ENCODE peak calls at places on chromosomes 7 and 10, in seven cellular contexts. N is stimulated activated CD4-positive, alpha-beta T cell treated with anti-CD3 and anti-CD28 coated beads, TNF-alpha, amount 100 ng/mL, for 24 hours; C is CD8-positive, alpha-beta T cell; D is renal cortical epithelial cell; H is posterior vena cava; T is GM19239; W is left ventricle myocardium inferior. Z is an unnamed sample.

GRCh38 chr10:43419997-43420368 is 11.0 kb upstream of the HNRNPF start:
- DNase-seq in N (no peak), C (no peak), D (no peak), H (no peak), T (no peak), W (no peak), Z (no peak)

GRCh38 chr7:88069093-88069492 is 135.0 kb downstream of the ADAM22 start:
- DNase-seq in N (no peak), C (no peak), D (no peak), H (no peak), T (no peak), W (no peak), Z (no peak)

GRCh38 chr10:93440591-93441012 is 41.5 kb downstream of the MYOF start:
- DNase-seq in N (no peak), C (no peak), D (peak), H (no peak), T (no peak), W (no peak), Z (no peak)

GRCh38 chr10:103193107-103193819 is at the start of gene NT5C2:
- DNase-seq in N (peak), C (peak), D (no peak), H (peak), T (peak), W (peak), Z (peak)

GRCh38 chr7:73887762-73888161 is 26.8 kb downstream of the TMEM270 start:
- DNase-seq in N (no peak), C (no peak), D (no peak), H (no peak), T (no peak), W (no peak), Z (no peak)

GRCh38 chr7:129615018-129615417 is 3.5 kb downstream of the NRF1 start:
- DNase-seq in N (no peak), C (no peak), D (peak), H (no peak), T (no peak), W (no peak), Z (no peak)

GRCh38 chr7:88396295-88396947 is 89.7 kb upstream of the STEAP4 start:
- DNase-seq in N (no peak), C (no peak), D (no peak), H (no peak), T (no peak), W (no peak), Z (no peak)

GRCh38 chr7:104838537-104839299 is 175.3 kb upstream of the KMT2E start:
- DNase-seq in N (no peak), C (no peak), D (no peak), H (no peak), T (no peak), W (no peak), Z (no peak)

GRCh38 chr10:84179059-84179710 is 5.6 kb downstream of the GPR15LG start:
- DNase-seq in N (no peak), C (peak), D (peak), H (no peak), T (peak), W (no peak), Z (no peak)

GRCh38 chr10:129094813-129095212 is 372.2 kb upstream of the MGMT start:
- DNase-seq in N (no peak), C (no peak), D (no peak), H (no peak), T (no peak), W (no peak), Z (no peak)

GRCh38 chr7:17153571-17153970 is 144.9 kb upstream of the AHR start:
- DNase-seq in N (no peak), C (no peak), D (no peak), H (no peak), T (no peak), W (no peak), Z (no peak)

GRCh38 chr7:84568786-84569185 is 374.2 kb upstream of the SEMA3A start:
- DNase-seq in N (no peak), C (no peak), D (no peak), H (no peak), T (no peak), W (no peak), Z (no peak)

GRCh38 chr10:12675171-12675570 is 325.8 kb downstream of the CAMK1D start:
- DNase-seq in N (no peak), C (no peak), D (no peak), H (no peak), T (no peak), W (no peak), Z (no peak)

GRCh38 chr7:134777908-134778580 is 1.4 kb upstream of the CALD1 start:
- DNase-seq in N (no peak), C (no peak), D (peak), H (no peak), T (no peak), W (no peak), Z (no peak)

GRCh38 chr10:75111906-75112703 is 649 bp downstream of the SAMD8 start:
- DNase-seq in N (peak), C (peak), D (peak), H (peak), T (no peak), W (no peak), Z (no peak)